ENCODE peak calls at places on chromosomes 5 and 9, in four cellular contexts. One of them, this sample, is unnamed.

GRCh38 chr9:73553295-73553694 is 401.6 kb downstream of the ANXA1 start:
- DNase-seq in lower leg skin: no peak
- DNase-seq in stimulated activated CD4-positive, alpha-beta T cell treated with anti-CD3 and anti-CD28 coated beads, Interleukin-2, amount 100 ng/mL, for 24 hours: no peak
- DNase-seq in omental fat pad: no peak
- DNase-seq in this sample: no peak

GRCh38 chr9:121861501-121862180 is 210.2 kb downstream of the DAB2IP start:
- DNase-seq in stimulated activated CD4-positive, alpha-beta T cell treated with anti-CD3 and anti-CD28 coated beads, Interleukin-2, amount 100 ng/mL, for 24 hours: no peak
- DNase-seq in lower leg skin: peak
- DNase-seq in omental fat pad: no peak
- DNase-seq in this sample: no peak

GRCh38 chr5:10921176-10921575 is 160.1 kb upstream of the DAP start:
- DNase-seq in omental fat pad: no peak
- DNase-seq in lower leg skin: no peak
- DNase-seq in stimulated activated CD4-positive, alpha-beta T cell treated with anti-CD3 and anti-CD28 coated beads, Interleukin-2, amount 100 ng/mL, for 24 hours: no peak
- DNase-seq in this sample: no peak

GRCh38 chr5:53601570-53601969 is 41.1 kb downstream of the NDUFS4 start:
- DNase-seq in omental fat pad: no peak
- DNase-seq in lower leg skin: no peak
- DNase-seq in stimulated activated CD4-positive, alpha-beta T cell treated with anti-CD3 and anti-CD28 coated beads, Interleukin-2, amount 100 ng/mL, for 24 hours: no peak
- DNase-seq in this sample: no peak

GRCh38 chr5:34923694-34924461 is 5.5 kb upstream of the DNAJC21 start:
- DNase-seq in stimulated activated CD4-positive, alpha-beta T cell treated with anti-CD3 and anti-CD28 coated beads, Interleukin-2, amount 100 ng/mL, for 24 hours: peak
- DNase-seq in lower leg skin: no peak
- DNase-seq in omental fat pad: no peak
- DNase-seq in this sample: no peak

GRCh38 chr5:78912085-78912771 is 72.9 kb downstream of the ARSB start:
- DNase-seq in omental fat pad: no peak
- DNase-seq in stimulated activated CD4-positive, alpha-beta T cell treated with anti-CD3 and anti-CD28 coated beads, Interleukin-2, amount 100 ng/mL, for 24 hours: no peak
- DNase-seq in lower leg skin: no peak
- DNase-seq in this sample: peak

GRCh38 chr5:134489227-134489944 is 36.1 kb upstream of the JADE2 start:
- DNase-seq in omental fat pad: no peak
- DNase-seq in lower leg skin: peak
- DNase-seq in stimulated activated CD4-positive, alpha-beta T cell treated with anti-CD3 and anti-CD28 coated beads, Interleukin-2, amount 100 ng/mL, for 24 hours: no peak
- DNase-seq in this sample: no peak

GRCh38 chr9:89592963-89593775 is 11.6 kb upstream of the GADD45G start:
- DNase-seq in lower leg skin: no peak
- DNase-seq in omental fat pad: no peak
- DNase-seq in stimulated activated CD4-positive, alpha-beta T cell treated with anti-CD3 and anti-CD28 coated beads, Interleukin-2, amount 100 ng/mL, for 24 hours: no peak
- DNase-seq in this sample: no peak

GRCh38 chr9:124615100-124615742 is 108.0 kb upstream of the NR5A1 start:
- DNase-seq in omental fat pad: no peak
- DNase-seq in stimulated activated CD4-positive, alpha-beta T cell treated with anti-CD3 and anti-CD28 coated beads, Interleukin-2, amount 100 ng/mL, for 24 hours: no peak
- DNase-seq in lower leg skin: no peak
- DNase-seq in this sample: no peak

GRCh38 chr9:13267743-13268142 is 11.7 kb downstream of the MPDZ start:
- DNase-seq in lower leg skin: no peak
- DNase-seq in omental fat pad: no peak
- DNase-seq in stimulated activated CD4-positive, alpha-beta T cell treated with anti-CD3 and anti-CD28 coated beads, Interleukin-2, amount 100 ng/mL, for 24 hours: no peak
- DNase-seq in this sample: no peak

GRCh38 chr5:83197326-83197725 is 120.0 kb downstream of the XRCC4 start:
- DNase-seq in omental fat pad: no peak
- DNase-seq in stimulated activated CD4-positive, alpha-beta T cell treated with anti-CD3 and anti-CD28 coated beads, Interleukin-2, amount 100 ng/mL, for 24 hours: no peak
- DNase-seq in lower leg skin: no peak
- DNase-seq in this sample: no peak

GRCh38 chr9:123893831-123894460 is 36.0 kb downstream of the DENND1A start:
- DNase-seq in stimulated activated CD4-positive, alpha-beta T cell treated with anti-CD3 and anti-CD28 coated beads, Interleukin-2, amount 100 ng/mL, for 24 hours: no peak
- DNase-seq in lower leg skin: no peak
- DNase-seq in omental fat pad: no peak
- DNase-seq in this sample: no peak